ENCODE peak calls at places on chromosomes 2 and 18, in four cellular contexts. I is cardiac fibroblast, S is dorsolateral prefrontal cortex, T is AG04450. Z is an unnamed sample.

GRCh38 chr18:42915240-42915791 is 200.2 kb downstream of the RIT2 start:
- DNase-seq in I (no peak), S (no peak), T (no peak), Z (peak)

GRCh38 chr2:111659361-111660281 is 224.4 kb downstream of the ANAPC1 start:
- DNase-seq in I (peak), S (no peak), T (no peak), Z (peak)

GRCh38 chr2:73516033-73516432 is 126.2 kb downstream of the NAT8 start:
- DNase-seq in S (no peak), T (no peak), I (peak), Z (no peak)

GRCh38 chr2:27118525-27119329 is at the start of gene CGREF1:
- DNase-seq in T (no peak), I (no peak), S (no peak), Z (no peak)

GRCh38 chr2:237200462-237200861 is 114.8 kb downstream of the COPS8 start:
- DNase-seq in S (no peak), I (no peak), T (no peak), Z (no peak)

GRCh38 chr18:69402219-69402989 is 1.7 kb downstream of the DOK6 start:
- DNase-seq in S (peak), T (no peak), I (no peak), Z (no peak)

GRCh38 chr2:107681946-107682345 is 144.7 kb upstream of the RGPD4 start:
- DNase-seq in S (no peak), T (no peak), I (no peak), Z (no peak)

GRCh38 chr18:2310824-2311349 is 260.4 kb downstream of the METTL4 start:
- DNase-seq in I (no peak), T (no peak), S (no peak), Z (no peak)

GRCh38 chr18:61535401-61535800 is 202.2 kb downstream of the CDH20 start:
- DNase-seq in S (no peak), I (no peak), T (no peak), Z (no peak)

GRCh38 chr18:49616618-49617328 is 54.9 kb downstream of the LIPG start:
- DNase-seq in T (no peak), I (no peak), S (no peak), Z (no peak)

GRCh38 chr18:49613141-49613641 is 51.3 kb downstream of the LIPG start:
- DNase-seq in S (no peak), T (no peak), I (no peak), Z (peak)

GRCh38 chr18:49612515-49613033 is 50.7 kb downstream of the LIPG start:
- DNase-seq in I (no peak), S (no peak), T (no peak), Z (no peak)

GRCh38 chr18:49611316-49611715 is 49.5 kb downstream of the LIPG start:
- DNase-seq in T (no peak), I (no peak), S (no peak), Z (no peak)

DNA sequence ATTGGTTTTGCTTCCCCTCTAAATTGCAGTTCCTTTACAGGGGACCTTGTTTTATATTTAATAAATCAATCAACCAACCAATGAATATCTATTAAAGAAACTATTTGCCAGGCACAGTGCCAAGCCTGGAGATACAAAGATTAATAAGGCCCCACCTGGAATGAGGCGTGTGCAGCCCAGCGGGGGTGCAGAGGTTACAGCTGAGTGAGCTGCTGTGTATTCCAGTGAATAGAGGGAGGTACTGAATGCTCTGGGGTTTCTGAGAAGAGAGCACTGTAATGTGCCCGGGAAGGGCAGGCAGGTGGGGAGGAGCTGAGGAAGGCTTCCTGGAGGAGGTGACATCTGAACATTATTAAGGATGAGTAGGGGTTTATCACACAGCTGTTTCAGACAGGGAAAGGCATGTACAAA is 51.9 kb downstream of the LIPG start:
- DNase-seq in T (no peak), S (no peak), I (no peak), Z (no peak)
- H3K4me3 ChIP-seq in T (no peak), S (no peak), I (no peak), Z (no peak)

GRCh38 chr2:56185101-56185581 is 1.4 kb downstream of the CCDC85A start:
- DNase-seq in S (no peak), T (no peak), I (peak), Z (no peak)
- H3K4me3 ChIP-seq in S (peak), T (no peak), I (peak), Z (peak)

DNA sequence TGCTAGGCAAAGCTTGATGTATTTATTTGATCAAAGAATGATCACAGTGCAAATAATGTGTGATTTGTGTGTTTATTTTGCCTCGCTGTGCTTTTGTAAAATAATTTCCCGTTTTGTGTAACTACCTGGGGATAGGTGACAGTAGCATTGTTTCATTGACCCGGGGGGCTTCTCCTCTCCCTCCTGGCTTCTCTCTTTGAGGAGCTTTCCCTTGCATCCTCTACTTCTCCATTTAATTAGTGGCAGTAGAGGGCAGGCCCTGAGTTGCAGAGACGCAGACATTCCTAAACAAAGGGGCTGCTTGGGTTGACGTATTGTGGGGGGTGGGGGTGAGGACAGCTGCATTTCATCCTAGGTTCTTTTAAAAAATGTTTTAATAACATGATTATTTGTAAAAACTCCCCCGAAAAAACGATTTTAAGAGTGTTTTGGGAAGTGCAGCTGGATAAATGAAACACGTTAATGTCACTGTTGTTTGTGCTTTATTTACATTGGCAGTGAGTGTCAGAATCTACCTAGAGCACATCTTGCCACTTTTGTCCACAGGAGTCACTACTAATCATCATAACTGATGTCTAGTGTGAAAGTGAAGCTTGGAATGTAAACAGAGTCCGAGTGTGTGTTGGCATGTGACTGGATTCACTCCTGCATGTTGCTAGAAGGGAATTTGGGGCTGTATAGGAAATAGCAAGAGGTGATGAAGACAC is 2.2 kb downstream of the NEDD4L start:
- DNase-seq in I (no peak), S (no peak), T (no peak), Z (no peak)
- H3K4me3 ChIP-seq in I (peak), S (peak), T (peak), Z (peak)

GRCh38 chr2:197197808-197198409 is 112.7 kb downstream of the ANKRD44 start:
- DNase-seq in I (no peak), T (no peak), S (no peak), Z (no peak)
- H3K4me3 ChIP-seq in I (no peak), T (no peak), S (no peak), Z (no peak)

GRCh38 chr18:31042391-31043181 is at the start of gene DSC3:
- DNase-seq in S (no peak), I (peak), T (no peak), Z (no peak)
- H3K4me3 ChIP-seq in S (peak), I (peak), T (no peak), Z (peak)

DNA sequence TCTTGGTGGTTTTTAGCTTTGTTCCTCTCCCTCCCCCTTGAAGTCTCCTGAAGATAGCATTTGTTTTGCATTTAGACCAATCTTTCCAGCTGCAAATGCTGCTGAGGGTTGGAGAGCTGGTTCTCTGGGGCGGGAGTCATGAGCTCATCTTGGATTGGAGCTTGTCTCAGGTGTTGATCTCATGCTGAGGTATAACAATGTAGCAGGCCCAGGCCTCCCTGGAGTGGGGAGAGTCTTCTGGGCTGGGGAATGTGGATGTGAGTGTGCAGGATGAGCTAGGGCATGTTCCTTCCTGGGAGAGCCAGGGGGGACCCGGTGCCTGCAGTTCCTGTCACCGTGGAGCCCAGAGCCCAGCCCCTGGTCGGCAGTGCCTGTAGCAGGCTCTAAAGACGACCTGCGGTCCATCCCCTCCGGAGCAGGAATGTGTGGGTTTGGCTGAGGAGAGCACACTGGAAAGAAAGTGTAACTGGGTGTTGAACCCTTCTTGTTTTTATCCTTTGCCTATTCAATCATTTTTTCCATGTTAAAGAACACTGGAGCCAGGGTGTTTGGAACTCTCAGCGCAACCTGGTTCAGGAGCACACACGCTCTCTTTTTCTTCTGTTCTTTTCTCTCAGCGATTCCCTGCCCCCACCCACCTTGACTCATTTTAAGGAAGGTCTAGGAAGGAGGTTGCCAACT is 2.7 kb downstream of the ZNF532 start:
- DNase-seq in T (no peak), S (no peak), I (no peak), Z (peak)
- H3K4me3 ChIP-seq in T (no peak), S (peak), I (no peak), Z (peak)

Z was measured in astrocyte of the cerebellum.